ENCODE peak calls at places on chromosomes 13 and 19, in eight cellular contexts. Q is H1, V is tibial nerve, L is stomach, S is upper lobe of left lung, E is A549, A is suprapubic skin, W is GM12878. I is an unnamed sample.

GRCh38 chr19:18776736-18777135 is 14.4 kb downstream of the COMP start:
- DNase-seq in S (no peak), V (no peak), L (no peak), W (no peak), Q (no peak), A (no peak), E (no peak), I (no peak)

GRCh38 chr13:110520431-110521295 is 40.9 kb downstream of the RAB20 start:
- DNase-seq in A (peak), E (no peak), S (peak), W (no peak), L (peak), Q (no peak), V (peak), I (peak)

GRCh38 chr19:29683009-29683408 is 17.7 kb downstream of the PLEKHF1 start:
- DNase-seq in E (no peak), L (no peak), W (no peak), V (no peak), Q (no peak), A (no peak), S (no peak), I (no peak)

GRCh38 chr19:18414504-18415176 is 4.6 kb upstream of the SSBP4 start:
- DNase-seq in L (no peak), S (no peak), V (no peak), W (no peak), E (no peak), A (no peak), Q (no peak), I (peak)

GRCh38 chr19:12952488-12953455 is 4.3 kb downstream of the GADD45GIP1 start:
- DNase-seq in Q (no peak), E (no peak), V (no peak), L (no peak), W (no peak), A (no peak), S (no peak), I (no peak)

GRCh38 chr13:20392530-20392929 is 133.1 kb downstream of the CRYL1 start:
- DNase-seq in Q (no peak), S (no peak), E (no peak), W (no peak), A (no peak), L (no peak), V (no peak), I (no peak)

GRCh38 chr19:42531313-42531712 is 3.0 kb upstream of the CEACAM1 start:
- DNase-seq in L (no peak), S (no peak), A (no peak), Q (no peak), E (no peak), V (no peak), W (no peak), I (no peak)

GRCh38 chr19:41000310-41000737 is 9.2 kb downstream of the CYP2B6 start:
- DNase-seq in L (peak), V (no peak), A (no peak), E (peak), W (no peak), Q (no peak), S (peak), I (no peak)

GRCh38 chr19:20244356-20244755 is 77.3 kb downstream of the ZNF486 start:
- DNase-seq in A (no peak), S (no peak), L (no peak), Q (no peak), W (no peak), V (no peak), E (no peak), I (no peak)

GRCh38 chr19:35719402-35720162 is 1.8 kb downstream of the KMT2B start:
- DNase-seq in Q (no peak), S (no peak), A (no peak), E (no peak), W (no peak), V (no peak), L (no peak), I (no peak)

GRCh38 chr19:23699521-23699860 is 12.5 kb upstream of the ZNF675 start:
- DNase-seq in A (no peak), S (no peak), Q (no peak), W (no peak), V (no peak), E (no peak), L (no peak), I (no peak)

GRCh38 chr13:80132741-80133601 is 208.0 kb downstream of the SPRY2 start:
- DNase-seq in E (peak), V (peak), A (no peak), L (peak), W (no peak), Q (no peak), S (peak), I (peak)

GRCh38 chr19:46963093-46963734 is 56.4 kb upstream of the NPAS1 start:
- DNase-seq in Q (no peak), V (no peak), S (no peak), A (no peak), L (no peak), E (no peak), W (no peak), I (no peak)

GRCh38 chr13:100646030-100646673 is 28.4 kb downstream of the TMTC4 start:
- DNase-seq in E (peak), L (peak), V (no peak), A (no peak), W (no peak), S (no peak), Q (no peak), I (no peak)

GRCh38 chr13:106143930-106144709 is 391.3 kb downstream of the EFNB2 start:
- DNase-seq in S (no peak), W (no peak), E (no peak), A (no peak), V (no peak), Q (no peak), L (peak), I (no peak)

GRCh38 chr13:57680609-57681008 is 49.1 kb downstream of the PCDH17 start:
- DNase-seq in W (no peak), S (no peak), L (no peak), V (no peak), E (no peak), Q (no peak), A (no peak), I (no peak)

GRCh38 chr19:52602931-52603330 is 32.8 kb downstream of the ZNF701 start:
- DNase-seq in L (no peak), W (no peak), V (no peak), E (no peak), S (no peak), Q (no peak), A (no peak), I (no peak)

GRCh38 chr13:32025730-32026129 is 5.8 kb upstream of the FRY start:
- DNase-seq in V (no peak), L (no peak), A (no peak), Q (peak), W (no peak), S (no peak), E (no peak), I (no peak)

GRCh38 chr13:81106348-81106747 is 765.4 kb upstream of the SPRY2 start:
- DNase-seq in A (no peak), L (no peak), W (no peak), V (no peak), Q (no peak), E (no peak), S (no peak), I (no peak)

GRCh38 chr19:50258918-50259372 is 55.5 kb downstream of the MYH14 start:
- DNase-seq in L (peak), Q (peak), E (peak), S (no peak), A (no peak), W (no peak), V (no peak), I (no peak)

GRCh38 chr13:98171806-98172569 is 5.1 kb downstream of the RNF113B start:
- DNase-seq in Q (no peak), S (peak), A (no peak), V (peak), W (no peak), L (peak), E (no peak), I (no peak)

GRCh38 chr13:71659427-71659826 is 207.6 kb downstream of the DACH1 start:
- DNase-seq in Q (no peak), S (no peak), W (no peak), A (no peak), L (no peak), E (no peak), V (no peak), I (no peak)

GRCh38 chr13:29543230-29544215 is 52.0 kb downstream of the SLC7A1 start:
- DNase-seq in V (no peak), E (no peak), A (no peak), L (no peak), S (no peak), Q (peak), W (peak), I (no peak)

GRCh38 chr19:12965017-12965811 is 4.2 kb upstream of the DAND5 start:
- DNase-seq in S (peak), A (no peak), L (peak), V (peak), W (peak), Q (peak), E (peak), I (peak)

GRCh38 chr19:17304386-17305047 is 1.2 kb upstream of the MRPL34 start:
- DNase-seq in V (no peak), Q (no peak), E (no peak), S (peak), L (no peak), W (no peak), A (no peak), I (peak)

GRCh38 chr13:27929868-27930267 is 10.1 kb downstream of the PDX1 start:
- DNase-seq in E (no peak), W (no peak), A (no peak), Q (no peak), V (no peak), S (no peak), L (no peak), I (no peak)

GRCh38 chr13:23695711-23696512 is 125.7 kb downstream of the TNFRSF19 start:
- DNase-seq in L (no peak), Q (no peak), E (no peak), W (no peak), S (no peak), A (no peak), V (no peak), I (no peak)

GRCh38 chr13:35309711-35310110 is 166.8 kb downstream of the MAB21L1 start:
- DNase-seq in W (no peak), A (no peak), S (no peak), L (no peak), Q (no peak), V (no peak), E (no peak), I (no peak)

GRCh38 chr13:42170029-42170428 is 101.9 kb upstream of the AKAP11 start:
- DNase-seq in L (no peak), S (no peak), E (no peak), Q (peak), V (no peak), W (no peak), A (no peak), I (no peak)

GRCh38 chr19:4328243-4328990 is 10.2 kb downstream of the STAP2 start:
- DNase-seq in S (peak), V (peak), W (peak), L (peak), Q (peak), A (peak), E (no peak), I (peak)

GRCh38 chr19:6453951-6454565 is 5.5 kb downstream of the SLC25A23 start:
- DNase-seq in Q (no peak), S (no peak), W (no peak), E (no peak), V (no peak), A (no peak), L (no peak), I (no peak)

GRCh38 chr13:98397221-98397620 is 179.7 kb downstream of the STK24 start:
- DNase-seq in E (no peak), V (no peak), Q (no peak), S (no peak), W (no peak), L (no peak), A (no peak), I (no peak)

GRCh38 chr13:30645629-30646028 is 27.9 kb downstream of the USPL1 start:
- DNase-seq in V (no peak), E (no peak), S (no peak), W (no peak), Q (no peak), A (no peak), L (no peak), I (no peak)

GRCh38 chr13:79917628-79918027 is 423.3 kb downstream of the SPRY2 start:
- DNase-seq in S (no peak), L (no peak), V (no peak), Q (no peak), W (no peak), A (no peak), E (no peak), I (no peak)

GRCh38 chr13:20127563-20128458 is 33.0 kb downstream of the GJA3 start:
- DNase-seq in Q (no peak), L (peak), S (peak), E (peak), W (no peak), A (peak), V (peak), I (peak)

GRCh38 chr13:23743717-23744116 is 145.5 kb downstream of the MIPEP start:
- DNase-seq in W (no peak), A (no peak), L (no peak), Q (no peak), V (no peak), E (no peak), S (no peak), I (no peak)

GRCh38 chr13:88246239-88246638 is 575.1 kb downstream of the SLITRK5 start:
- DNase-seq in S (no peak), E (no peak), V (no peak), Q (no peak), W (no peak), L (no peak), A (no peak), I (no peak)

GRCh38 chr13:27830010-27830409 is 37.7 kb downstream of the GSX1 start:
- DNase-seq in L (peak), Q (no peak), S (peak), A (no peak), W (no peak), E (peak), V (peak), I (peak)

GRCh38 chr19:34500656-34501120 is 19.1 kb downstream of the WTIP start:
- DNase-seq in V (no peak), E (no peak), A (peak), S (no peak), Q (no peak), W (no peak), L (no peak), I (no peak)

GRCh38 chr19:52527134-52527953 is at the start of gene ZNF808:
- DNase-seq in A (peak), Q (peak), W (peak), E (peak), L (peak), V (peak), S (peak), I (peak)

DNA sequence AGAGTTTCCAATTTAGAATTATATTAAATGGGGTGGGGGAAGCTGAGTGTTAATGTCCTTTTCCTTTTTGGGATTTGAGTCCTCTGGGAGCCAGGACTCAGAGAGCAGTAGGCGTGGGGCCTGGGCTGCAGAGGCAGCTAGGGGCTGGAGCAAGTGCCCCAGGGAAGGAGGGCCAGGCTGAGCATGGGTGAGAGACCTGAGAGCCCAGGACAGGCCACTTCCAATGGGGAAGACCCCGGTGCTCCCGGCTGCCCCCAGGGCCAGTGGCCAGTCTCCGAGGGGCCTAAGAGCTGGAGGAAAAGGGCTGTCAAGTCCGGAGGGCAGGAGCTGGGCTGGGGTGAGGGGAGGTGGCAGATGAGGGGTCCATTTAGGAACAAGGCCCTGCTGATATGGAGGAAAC is 371.5 kb downstream of the ZNF536 start:
- DNase-seq in S (no peak), W (no peak), A (no peak), E (no peak), L (no peak), Q (no peak), V (no peak), I (no peak)
- TF ChIP-seq CTCF in S (no peak), W (no peak), A (no peak), E (no peak), L (no peak), Q (no peak), V (no peak), I (no peak)

GRCh38 chr13:43802511-43802910 is 15.7 kb upstream of the ENOX1 start:
- DNase-seq in L (no peak), Q (no peak), V (no peak), S (no peak), E (no peak), W (no peak), A (no peak), I (no peak)

GRCh38 chr13:43800828-43801227 is 14.1 kb upstream of the ENOX1 start:
- DNase-seq in W (no peak), Q (no peak), A (no peak), L (no peak), V (no peak), E (no peak), S (no peak), I (no peak)

GRCh38 chr13:43805681-43806128 is 18.9 kb upstream of the ENOX1 start:
- DNase-seq in S (no peak), W (no peak), L (no peak), A (no peak), E (peak), V (no peak), Q (no peak), I (no peak)

GRCh38 chr13:43805071-43805468 is 18.3 kb upstream of the ENOX1 start:
- DNase-seq in Q (no peak), W (no peak), V (peak), L (no peak), A (no peak), S (no peak), E (peak), I (no peak)

GRCh38 chr13:43804461-43805070 is 17.8 kb upstream of the ENOX1 start:
- DNase-seq in V (peak), A (no peak), Q (no peak), E (peak), L (no peak), W (peak), S (no peak), I (no peak)
- TF ChIP-seq EP300 in V (no peak), A (no peak), Q (no peak), E (no peak), L (no peak), W (no peak), S (no peak), I (no peak)

GRCh38 chr19:14112809-14113385 is 4.7 kb downstream of the PRKACA start:
- DNase-seq in L (no peak), V (peak), W (no peak), S (no peak), Q (no peak), A (no peak), E (no peak), I (peak)

GRCh38 chr19:14114854-14115253 is 2.7 kb downstream of the PRKACA start:
- DNase-seq in A (no peak), S (peak), E (peak), L (peak), V (no peak), W (no peak), Q (no peak), I (peak)

GRCh38 chr19:14112051-14112808 is 5.3 kb downstream of the PRKACA start:
- DNase-seq in L (no peak), S (no peak), V (no peak), Q (no peak), W (no peak), A (no peak), E (no peak), I (peak)

GRCh38 chr19:14114439-14114838 is 3.1 kb downstream of the PRKACA start:
- DNase-seq in V (no peak), S (no peak), Q (no peak), W (no peak), A (no peak), E (no peak), L (no peak), I (no peak)

DNA sequence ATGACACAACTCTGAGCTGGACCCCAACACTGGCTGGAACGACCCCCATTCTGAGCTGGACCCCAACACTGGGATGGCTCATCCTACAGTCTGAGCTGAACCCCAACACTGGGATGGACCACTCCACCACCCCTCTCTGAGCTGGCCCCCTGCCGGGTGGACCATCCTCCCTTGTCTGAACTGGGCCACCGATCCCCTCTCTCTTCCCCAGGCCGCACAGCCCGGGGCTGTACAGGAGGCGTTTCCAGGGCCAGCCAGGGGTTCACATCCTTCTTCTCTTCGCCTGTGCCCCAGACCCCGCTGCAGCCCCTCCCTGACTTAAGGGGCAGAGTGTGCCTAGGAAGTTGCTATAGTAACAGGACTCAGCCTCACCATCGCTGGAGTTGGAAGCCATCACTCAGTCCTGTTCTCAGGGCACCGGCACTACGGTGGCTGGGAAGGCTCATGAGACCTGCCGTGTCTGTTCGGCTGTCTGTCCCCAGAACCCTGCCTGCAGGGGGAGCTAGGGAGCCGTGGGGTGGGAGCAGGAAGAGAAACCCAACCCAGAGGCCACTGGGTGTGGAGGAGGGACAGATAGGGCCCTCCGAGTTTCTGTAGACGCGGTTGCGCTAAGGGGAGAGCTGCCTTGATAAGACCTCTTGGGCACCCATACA is 3.7 kb downstream of the PRKACA start:
- DNase-seq in Q (no peak), A (no peak), S (no peak), V (no peak), W (no peak), E (no peak), L (no peak), I (peak)
- H3K27ac ChIP-seq in Q (no peak), A (peak), S (peak), V (peak), W (no peak), E (peak), L (peak), I (peak)

GRCh38 chr13:111922086-111922485 is 144.9 kb upstream of the SOX1 start:
- DNase-seq in A (peak), E (no peak), V (no peak), Q (no peak), L (no peak), S (no peak), W (no peak), I (no peak)

GRCh38 chr13:111920306-111920931 is 146.5 kb upstream of the SOX1 start:
- DNase-seq in A (peak), V (no peak), W (no peak), Q (no peak), E (no peak), L (peak), S (peak), I (no peak)

GRCh38 chr13:111919286-111919685 is 147.7 kb upstream of the SOX1 start:
- DNase-seq in V (no peak), Q (no peak), S (peak), E (no peak), L (no peak), A (peak), W (no peak), I (no peak)

GRCh38 chr13:111919826-111920225 is 147.1 kb upstream of the SOX1 start:
- DNase-seq in A (peak), Q (no peak), V (no peak), L (no peak), S (peak), W (no peak), E (no peak), I (no peak)

GRCh38 chr13:111920932-111921705 is 145.8 kb upstream of the SOX1 start:
- DNase-seq in W (no peak), E (no peak), V (no peak), S (peak), L (peak), Q (no peak), A (peak), I (no peak)
- TF ChIP-seq CTCF in W (no peak), E (no peak), V (no peak), S (no peak), L (no peak), Q (no peak), A (no peak), I (no peak)

GRCh38 chr19:56103027-56103614 is 18.0 kb downstream of the ZNF787 start:
- DNase-seq in L (no peak), E (no peak), V (no peak), A (no peak), S (no peak), W (no peak), Q (no peak), I (no peak)

GRCh38 chr19:56106993-56107392 is 14.1 kb downstream of the ZNF787 start:
- DNase-seq in V (no peak), L (no peak), W (no peak), S (no peak), E (no peak), A (no peak), Q (no peak), I (no peak)

GRCh38 chr19:56104423-56104822 is 16.7 kb downstream of the ZNF787 start:
- DNase-seq in L (no peak), A (no peak), V (no peak), W (no peak), S (no peak), E (no peak), Q (no peak), I (no peak)

GRCh38 chr19:56106397-56106849 is 14.7 kb downstream of the ZNF787 start:
- DNase-seq in A (no peak), L (peak), E (no peak), V (no peak), W (no peak), S (no peak), Q (no peak), I (no peak)

GRCh38 chr19:56105090-56105701 is 15.9 kb downstream of the ZNF787 start:
- DNase-seq in L (peak), V (peak), W (no peak), E (peak), S (peak), A (no peak), Q (peak), I (peak)
- TF ChIP-seq EP300 in L (no peak), V (no peak), W (no peak), E (no peak), S (no peak), A (no peak), Q (no peak), I (no peak)